ENCODE peak calls at places on chromosomes 11 and 22, in five cellular contexts. X is ovary, R is A673, O is astrocyte, L is upper lobe of right lung. H is an unnamed sample.
A peak's percentile ranks its signal among the peaks of the same experiment; 100 is the strongest.

GRCh38 chr22:27197618-27198017 is 540.2 kb downstream of the MIAT start:
- DNase-seq in X (no peak), R (no peak), O (no peak), L (no peak), H (no peak)

GRCh38 chr11:16271258-16271657 is 85.1 kb downstream of the SOX6 start:
- DNase-seq in X (no peak), R (no peak), O (no peak), L (no peak), H (no peak)

GRCh38 chr22:23781065-23781464 is 5.7 kb upstream of the SMARCB1 start:
- DNase-seq in X (no peak), R (no peak), O (no peak), L (no peak), H (no peak)

GRCh38 chr22:30606455-30607299 is at the start of gene TCN2:
- DNase-seq in X (peak; percentile 74), R (peak; percentile 67), O (peak; percentile 77), L (peak; percentile 84), H (no peak)

GRCh38 chr11:27201454-27202302 is 161.1 kb downstream of the BBOX1 start:
- DNase-seq in X (peak; percentile 89), R (peak; percentile 99), O (peak; percentile 85), L (no peak), H (peak; percentile 85)

GRCh38 chr22:21771631-21771976 is 36.0 kb upstream of the YPEL1 start:
- DNase-seq in X (no peak), R (no peak), O (no peak), L (no peak), H (no peak)

GRCh38 chr11:116107229-116107628 is 603.0 kb upstream of the CADM1 start:
- DNase-seq in X (no peak), R (no peak), O (no peak), L (no peak), H (no peak)

GRCh38 chr11:59425131-59425530 is 1.1 kb downstream of the OR5A2 start:
- DNase-seq in X (no peak), R (no peak), O (no peak), L (no peak), H (no peak)

GRCh38 chr11:65260756-65261590 is 789 bp upstream of the POLA2 start:
- DNase-seq in X (no peak), R (no peak), O (no peak), L (no peak), H (no peak)

GRCh38 chr11:119262668-119263351 is 54.1 kb downstream of the MCAM start:
- DNase-seq in X (no peak), R (peak; percentile 29), O (peak; percentile 34), L (no peak), H (no peak)

GRCh38 chr11:111368285-111368560 is 10.9 kb downstream of the POU2AF1 start:
- DNase-seq in X (no peak), R (no peak), O (no peak), L (no peak), H (no peak)

GRCh38 chr11:45022294-45023064 is 71.8 kb upstream of the TP53I11 start:
- DNase-seq in X (no peak), R (no peak), O (peak; percentile 73), L (no peak), H (no peak)

GRCh38 chr11:118620529-118621070 is 13.2 kb downstream of the PHLDB1 start:
- DNase-seq in X (peak; percentile 51), R (no peak), O (no peak), L (peak; percentile 49), H (no peak)

GRCh38 chr11:95337175-95337957 is 106.4 kb upstream of the SESN3 start:
- DNase-seq in X (peak; percentile 80), R (peak; percentile 75), O (peak; percentile 66), L (peak; percentile 68), H (no peak)

GRCh38 chr22:44825310-44826150 is 73.2 kb downstream of the ARHGAP8 start:
- DNase-seq in X (no peak), R (no peak), O (no peak), L (no peak), H (no peak)

GRCh38 chr11:13016415-13016814 is 7.3 kb downstream of the RASSF10 start:
- DNase-seq in X (no peak), R (no peak), O (no peak), L (no peak), H (no peak)

GRCh38 chr11:10122337-10123197 is 171.5 kb downstream of the SBF2 start:
- DNase-seq in X (no peak), R (no peak), O (peak; percentile 92), L (no peak), H (no peak)

GRCh38 chr11:31783264-31783663 is 27.9 kb downstream of the PAX6 start:
- DNase-seq in X (no peak), R (no peak), O (no peak), L (no peak), H (no peak)

GRCh38 chr11:94002226-94002625 is 18.9 kb upstream of the HEPHL1 start:
- DNase-seq in X (no peak), R (no peak), O (peak; percentile 77), L (no peak), H (no peak)

GRCh38 chr11:118622376-118623290 is 15.2 kb downstream of the PHLDB1 start:
- DNase-seq in X (peak; percentile 45), R (peak; percentile 83), O (peak; percentile 85), L (peak; percentile 76), H (no peak)

GRCh38 chr11:59204736-59205135 is 8.0 kb downstream of the MPEG1 start:
- DNase-seq in X (no peak), R (no peak), O (no peak), L (no peak), H (no peak)

GRCh38 chr11:116046127-116046526 is 541.9 kb upstream of the CADM1 start:
- DNase-seq in X (no peak), R (no peak), O (no peak), L (no peak), H (no peak)

GRCh38 chr11:30006876-30007275 is 10.0 kb downstream of the KCNA4 start:
- DNase-seq in X (no peak), R (no peak), O (no peak), L (no peak), H (no peak)

GRCh38 chr22:21038405-21038804 is 6.0 kb upstream of the SLC7A4 start:
- DNase-seq in X (no peak), R (no peak), O (peak; percentile 26), L (no peak), H (no peak)

GRCh38 chr11:76824083-76824939 is 36.4 kb upstream of the ACER3 start:
- DNase-seq in X (no peak), R (peak; percentile 29), O (no peak), L (no peak), H (no peak)

GRCh38 chr22:20023214-20023613 is 2.3 kb downstream of the TANGO2 start:
- DNase-seq in X (no peak), R (no peak), O (no peak), L (no peak), H (no peak)

GRCh38 chr22:26757496-26757895 is 100.1 kb downstream of the MIAT start:
- DNase-seq in X (no peak), R (no peak), O (no peak), L (no peak), H (no peak)

GRCh38 chr22:46366801-46367706 is 31.5 kb downstream of the TRMU start:
- DNase-seq in X (no peak), R (no peak), O (no peak), L (no peak), H (no peak)

GRCh38 chr22:21000215-21000986 is 1.5 kb downstream of the THAP7 start:
- DNase-seq in X (no peak), R (no peak), O (no peak), L (no peak), H (no peak)

GRCh38 chr22:22928666-22929380 is 41.2 kb downstream of the IGLL5 start:
- DNase-seq in X (no peak), R (no peak), O (peak; percentile 12), L (no peak), H (no peak)

GRCh38 chr11:110433393-110434333 is 3.9 kb downstream of the FDX1 start:
- DNase-seq in X (no peak), R (peak; percentile 74), O (no peak), L (no peak), H (no peak)

GRCh38 chr11:76233196-76233921 is 27.1 kb upstream of the WNT11 start:
- DNase-seq in X (no peak), R (no peak), O (no peak), L (no peak), H (no peak)

GRCh38 chr11:119795231-119795630 is 66.2 kb upstream of the NECTIN1 start:
- DNase-seq in X (no peak), R (peak; percentile 43), O (peak; percentile 97), L (peak; percentile 48), H (peak; percentile 20)

GRCh38 chr11:2586091-2586792 is 113.6 kb downstream of the KCNQ1OT1 start:
- DNase-seq in X (peak; percentile 23), R (peak; percentile 18), O (no peak), L (peak; percentile 49), H (no peak)

GRCh38 chr22:46410291-46410808 is 74.8 kb downstream of the TRMU start:
- DNase-seq in X (no peak), R (no peak), O (no peak), L (no peak), H (no peak)

DNA sequence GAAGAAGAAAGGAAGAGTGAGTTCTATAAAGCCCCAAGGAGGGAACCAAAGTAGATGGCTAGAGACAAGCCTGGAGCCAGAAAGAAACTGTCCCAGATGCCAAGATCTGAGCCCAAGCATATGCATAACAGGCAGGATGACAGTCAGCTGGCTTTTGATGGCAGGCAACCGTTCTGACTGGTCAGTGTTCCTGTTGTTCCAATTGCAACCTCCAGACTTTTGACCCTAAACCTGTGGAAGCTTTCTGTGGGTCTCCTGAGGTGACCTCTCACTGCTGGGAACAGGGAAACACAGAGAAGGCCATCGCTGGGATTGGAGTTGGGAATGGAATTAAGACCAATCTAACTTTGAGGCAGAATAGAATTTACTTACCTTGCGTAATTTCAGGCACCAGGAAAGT is 21.6 kb upstream of the NNMT start:
- DNase-seq in X (no peak), R (no peak), O (no peak), L (no peak), H (no peak)
- H3K27me3 ChIP-seq in X (no peaks in the 10 kb centered on the region), R (peaks cover 40% of the 10 kb centered on the region), O (peaks cover 38% of the 10 kb centered on the region), L (no peaks in the 10 kb centered on the region), H (peaks cover 20% of the 10 kb centered on the region)

GRCh38 chr11:57491371-57492061 is 24.0 kb downstream of the SLC43A1 start:
- DNase-seq in X (no peak), R (peak; percentile 67), O (no peak), L (peak; percentile 72), H (no peak)
- TF ChIP-seq CTCF in X (no peak), R (peak; percentile 87), O (peak; percentile 29), L (peak; percentile 60), H (peak; percentile 75)

GRCh38 chr11:72238040-72238450 is 5.9 kb downstream of the PHOX2A start:
- DNase-seq in X (peak; percentile 63), R (peak; percentile 80), O (peak; percentile 45), L (peak; percentile 86), H (no peak)
- H3K4me3 ChIP-seq in X (no peak overlapping the region), R (no peak overlapping the region), O (no peak overlapping the region), L (no peak overlapping the region), H (no peak overlapping the region)

GRCh38 chr11:128686045-128686741 is 7.7 kb upstream of the FLI1 start:
- DNase-seq in X (no peak), R (no peak), O (no peak), L (no peak), H (no peak)

GRCh38 chr11:128684582-128685382 is 9.1 kb upstream of the FLI1 start:
- DNase-seq in X (no peak), R (no peak), O (no peak), L (no peak), H (no peak)

GRCh38 chr11:128687321-128687720 is 6.6 kb upstream of the FLI1 start:
- DNase-seq in X (no peak), R (no peak), O (no peak), L (peak; percentile 74), H (no peak)

GRCh38 chr11:128686745-128687177 is 7.1 kb upstream of the FLI1 start:
- DNase-seq in X (no peak), R (no peak), O (no peak), L (peak; percentile 80), H (no peak)

GRCh38 chr11:128685383-128686044 is 8.4 kb upstream of the FLI1 start:
- DNase-seq in X (no peak), R (no peak), O (no peak), L (no peak), H (no peak)
- H3K27me3 ChIP-seq in X (no peaks in the 10 kb centered on the region), R (peaks cover 94% of the 10 kb centered on the region), O (peaks cover 87% of the 10 kb centered on the region), L (peaks cover 47% of the 10 kb centered on the region), H (peaks cover 43% of the 10 kb centered on the region)